ENCODE peak calls at places on chromosomes 11 and 22, in eight cellular contexts. One of them, this sample, is unnamed.

GRCh38 chr11:80173487-80174136 is 732.8 kb upstream of the TENM4 start:
- DNase-seq in activated CD8-positive, alpha-beta memory T cell treated with anti-CD3 and anti-CD28 coated beads, Interleukin-2, amount 10 ng/mL, durations not matched to agents 7 days and 5 days: no peak
- DNase-seq in cerebellum: no peak
- DNase-seq in activated naive CD4-positive, alpha-beta T cell treated with anti-CD3 and anti-CD28 coated beads for 36 hours: no peak
- DNase-seq in GM10248: no peak
- DNase-seq in pancreas: no peak
- DNase-seq in T1000: no peak
- DNase-seq in nephron progenitor cell: no peak
- DNase-seq in this sample: no peak

GRCh38 chr11:12687740-12688139 is 13.5 kb downstream of the TEAD1 start:
- DNase-seq in activated CD8-positive, alpha-beta memory T cell treated with anti-CD3 and anti-CD28 coated beads, Interleukin-2, amount 10 ng/mL, durations not matched to agents 7 days and 5 days: no peak
- DNase-seq in cerebellum: no peak
- DNase-seq in activated naive CD4-positive, alpha-beta T cell treated with anti-CD3 and anti-CD28 coated beads for 36 hours: no peak
- DNase-seq in GM10248: no peak
- DNase-seq in pancreas: no peak
- DNase-seq in T1000: no peak
- DNase-seq in nephron progenitor cell: no peak
- DNase-seq in this sample: no peak

GRCh38 chr22:42347281-42347824 is 76.9 kb upstream of the TCF20 start:
- DNase-seq in activated CD8-positive, alpha-beta memory T cell treated with anti-CD3 and anti-CD28 coated beads, Interleukin-2, amount 10 ng/mL, durations not matched to agents 7 days and 5 days: no peak
- DNase-seq in cerebellum: no peak
- DNase-seq in activated naive CD4-positive, alpha-beta T cell treated with anti-CD3 and anti-CD28 coated beads for 36 hours: no peak
- DNase-seq in GM10248: no peak
- DNase-seq in pancreas: no peak
- DNase-seq in T1000: no peak
- DNase-seq in nephron progenitor cell: peak
- DNase-seq in this sample: no peak

GRCh38 chr11:103682318-103683184 is 353.9 kb upstream of the DDI1 start:
- DNase-seq in activated CD8-positive, alpha-beta memory T cell treated with anti-CD3 and anti-CD28 coated beads, Interleukin-2, amount 10 ng/mL, durations not matched to agents 7 days and 5 days: peak
- DNase-seq in cerebellum: peak
- DNase-seq in activated naive CD4-positive, alpha-beta T cell treated with anti-CD3 and anti-CD28 coated beads for 36 hours: peak
- DNase-seq in GM10248: peak
- DNase-seq in pancreas: peak
- DNase-seq in T1000: no peak
- DNase-seq in nephron progenitor cell: peak
- DNase-seq in this sample: peak

GRCh38 chr11:116819049-116819448 is 4.1 kb downstream of the APOA4 start:
- DNase-seq in activated CD8-positive, alpha-beta memory T cell treated with anti-CD3 and anti-CD28 coated beads, Interleukin-2, amount 10 ng/mL, durations not matched to agents 7 days and 5 days: no peak
- DNase-seq in cerebellum: no peak
- DNase-seq in activated naive CD4-positive, alpha-beta T cell treated with anti-CD3 and anti-CD28 coated beads for 36 hours: no peak
- DNase-seq in GM10248: no peak
- DNase-seq in pancreas: no peak
- DNase-seq in T1000: no peak
- DNase-seq in nephron progenitor cell: no peak
- DNase-seq in this sample: no peak

GRCh38 chr11:27088353-27088752 is 47.7 kb downstream of the BBOX1 start:
- DNase-seq in activated CD8-positive, alpha-beta memory T cell treated with anti-CD3 and anti-CD28 coated beads, Interleukin-2, amount 10 ng/mL, durations not matched to agents 7 days and 5 days: no peak
- DNase-seq in cerebellum: no peak
- DNase-seq in activated naive CD4-positive, alpha-beta T cell treated with anti-CD3 and anti-CD28 coated beads for 36 hours: no peak
- DNase-seq in GM10248: no peak
- DNase-seq in pancreas: no peak
- DNase-seq in T1000: no peak
- DNase-seq in nephron progenitor cell: no peak
- DNase-seq in this sample: no peak

GRCh38 chr22:30406400-30406799 is 9.6 kb downstream of the SEC14L2 start:
- DNase-seq in activated CD8-positive, alpha-beta memory T cell treated with anti-CD3 and anti-CD28 coated beads, Interleukin-2, amount 10 ng/mL, durations not matched to agents 7 days and 5 days: no peak
- DNase-seq in cerebellum: no peak
- DNase-seq in activated naive CD4-positive, alpha-beta T cell treated with anti-CD3 and anti-CD28 coated beads for 36 hours: no peak
- DNase-seq in GM10248: no peak
- DNase-seq in pancreas: no peak
- DNase-seq in T1000: no peak
- DNase-seq in nephron progenitor cell: no peak
- DNase-seq in this sample: no peak

GRCh38 chr11:575324-575995 is 810 bp upstream of the PHRF1 start:
- DNase-seq in activated CD8-positive, alpha-beta memory T cell treated with anti-CD3 and anti-CD28 coated beads, Interleukin-2, amount 10 ng/mL, durations not matched to agents 7 days and 5 days: no peak
- DNase-seq in cerebellum: no peak
- DNase-seq in activated naive CD4-positive, alpha-beta T cell treated with anti-CD3 and anti-CD28 coated beads for 36 hours: no peak
- DNase-seq in GM10248: no peak
- DNase-seq in pancreas: peak
- DNase-seq in T1000: no peak
- DNase-seq in nephron progenitor cell: peak
- DNase-seq in this sample: no peak

GRCh38 chr22:30420401-30421178 is 5.0 kb upstream of the MTFP1 start:
- DNase-seq in activated CD8-positive, alpha-beta memory T cell treated with anti-CD3 and anti-CD28 coated beads, Interleukin-2, amount 10 ng/mL, durations not matched to agents 7 days and 5 days: no peak
- DNase-seq in cerebellum: no peak
- DNase-seq in activated naive CD4-positive, alpha-beta T cell treated with anti-CD3 and anti-CD28 coated beads for 36 hours: no peak
- DNase-seq in GM10248: no peak
- DNase-seq in pancreas: no peak
- DNase-seq in T1000: no peak
- DNase-seq in nephron progenitor cell: no peak
- DNase-seq in this sample: no peak

GRCh38 chr11:8503872-8504491 is 90.0 kb downstream of the STK33 start:
- DNase-seq in activated CD8-positive, alpha-beta memory T cell treated with anti-CD3 and anti-CD28 coated beads, Interleukin-2, amount 10 ng/mL, durations not matched to agents 7 days and 5 days: no peak
- DNase-seq in cerebellum: no peak
- DNase-seq in activated naive CD4-positive, alpha-beta T cell treated with anti-CD3 and anti-CD28 coated beads for 36 hours: no peak
- DNase-seq in GM10248: no peak
- DNase-seq in pancreas: no peak
- DNase-seq in T1000: no peak
- DNase-seq in nephron progenitor cell: no peak
- DNase-seq in this sample: no peak

GRCh38 chr11:118012083-118012669 is 26.0 kb downstream of the IL10RA start:
- DNase-seq in activated CD8-positive, alpha-beta memory T cell treated with anti-CD3 and anti-CD28 coated beads, Interleukin-2, amount 10 ng/mL, durations not matched to agents 7 days and 5 days: peak
- DNase-seq in cerebellum: no peak
- DNase-seq in activated naive CD4-positive, alpha-beta T cell treated with anti-CD3 and anti-CD28 coated beads for 36 hours: no peak
- DNase-seq in GM10248: no peak
- DNase-seq in pancreas: no peak
- DNase-seq in T1000: no peak
- DNase-seq in nephron progenitor cell: no peak
- DNase-seq in this sample: no peak

GRCh38 chr11:95877288-95877687 is 46.6 kb downstream of the MTMR2 start:
- DNase-seq in activated CD8-positive, alpha-beta memory T cell treated with anti-CD3 and anti-CD28 coated beads, Interleukin-2, amount 10 ng/mL, durations not matched to agents 7 days and 5 days: no peak
- DNase-seq in cerebellum: no peak
- DNase-seq in activated naive CD4-positive, alpha-beta T cell treated with anti-CD3 and anti-CD28 coated beads for 36 hours: peak
- DNase-seq in GM10248: no peak
- DNase-seq in pancreas: no peak
- DNase-seq in T1000: no peak
- DNase-seq in nephron progenitor cell: no peak
- DNase-seq in this sample: no peak

GRCh38 chr11:117226388-117227385 is 5.2 kb downstream of the PCSK7 start:
- DNase-seq in activated CD8-positive, alpha-beta memory T cell treated with anti-CD3 and anti-CD28 coated beads, Interleukin-2, amount 10 ng/mL, durations not matched to agents 7 days and 5 days: peak
- DNase-seq in cerebellum: peak
- DNase-seq in activated naive CD4-positive, alpha-beta T cell treated with anti-CD3 and anti-CD28 coated beads for 36 hours: peak
- DNase-seq in GM10248: peak
- DNase-seq in pancreas: no peak
- DNase-seq in T1000: peak
- DNase-seq in nephron progenitor cell: peak
- DNase-seq in this sample: no peak

GRCh38 chr11:70073881-70074371 is 4.2 kb upstream of the ANO1 start:
- DNase-seq in activated CD8-positive, alpha-beta memory T cell treated with anti-CD3 and anti-CD28 coated beads, Interleukin-2, amount 10 ng/mL, durations not matched to agents 7 days and 5 days: no peak
- DNase-seq in cerebellum: no peak
- DNase-seq in activated naive CD4-positive, alpha-beta T cell treated with anti-CD3 and anti-CD28 coated beads for 36 hours: no peak
- DNase-seq in GM10248: peak
- DNase-seq in pancreas: no peak
- DNase-seq in T1000: no peak
- DNase-seq in nephron progenitor cell: no peak
- DNase-seq in this sample: no peak

GRCh38 chr11:36763187-36763586 is 165.2 kb upstream of the RAG2 start:
- DNase-seq in activated CD8-positive, alpha-beta memory T cell treated with anti-CD3 and anti-CD28 coated beads, Interleukin-2, amount 10 ng/mL, durations not matched to agents 7 days and 5 days: no peak
- DNase-seq in cerebellum: no peak
- DNase-seq in activated naive CD4-positive, alpha-beta T cell treated with anti-CD3 and anti-CD28 coated beads for 36 hours: peak
- DNase-seq in GM10248: no peak
- DNase-seq in pancreas: no peak
- DNase-seq in T1000: no peak
- DNase-seq in nephron progenitor cell: no peak
- DNase-seq in this sample: no peak

GRCh38 chr11:59918987-59919589 is 19.1 kb upstream of the OOSP1 start:
- DNase-seq in activated CD8-positive, alpha-beta memory T cell treated with anti-CD3 and anti-CD28 coated beads, Interleukin-2, amount 10 ng/mL, durations not matched to agents 7 days and 5 days: peak
- DNase-seq in cerebellum: no peak
- DNase-seq in activated naive CD4-positive, alpha-beta T cell treated with anti-CD3 and anti-CD28 coated beads for 36 hours: peak
- DNase-seq in GM10248: peak
- DNase-seq in pancreas: peak
- DNase-seq in T1000: no peak
- DNase-seq in nephron progenitor cell: peak
- DNase-seq in this sample: no peak

GRCh38 chr11:72657356-72657755 is 16.9 kb downstream of the PDE2A start:
- DNase-seq in activated CD8-positive, alpha-beta memory T cell treated with anti-CD3 and anti-CD28 coated beads, Interleukin-2, amount 10 ng/mL, durations not matched to agents 7 days and 5 days: no peak
- DNase-seq in cerebellum: no peak
- DNase-seq in activated naive CD4-positive, alpha-beta T cell treated with anti-CD3 and anti-CD28 coated beads for 36 hours: no peak
- DNase-seq in GM10248: no peak
- DNase-seq in pancreas: no peak
- DNase-seq in T1000: no peak
- DNase-seq in nephron progenitor cell: peak
- DNase-seq in this sample: no peak

GRCh38 chr11:130313383-130314183 is 1.1 kb downstream of the ZBTB44 start:
- DNase-seq in activated CD8-positive, alpha-beta memory T cell treated with anti-CD3 and anti-CD28 coated beads, Interleukin-2, amount 10 ng/mL, durations not matched to agents 7 days and 5 days: no peak
- DNase-seq in cerebellum: peak
- DNase-seq in activated naive CD4-positive, alpha-beta T cell treated with anti-CD3 and anti-CD28 coated beads for 36 hours: no peak
- DNase-seq in GM10248: no peak
- DNase-seq in pancreas: no peak
- DNase-seq in T1000: no peak
- DNase-seq in nephron progenitor cell: no peak
- DNase-seq in this sample: no peak

GRCh38 chr11:64881476-64881875 is 3.1 kb upstream of the EHD1 start:
- DNase-seq in activated CD8-positive, alpha-beta memory T cell treated with anti-CD3 and anti-CD28 coated beads, Interleukin-2, amount 10 ng/mL, durations not matched to agents 7 days and 5 days: no peak
- DNase-seq in cerebellum: no peak
- DNase-seq in activated naive CD4-positive, alpha-beta T cell treated with anti-CD3 and anti-CD28 coated beads for 36 hours: no peak
- DNase-seq in GM10248: no peak
- DNase-seq in pancreas: no peak
- DNase-seq in T1000: no peak
- DNase-seq in nephron progenitor cell: no peak
- DNase-seq in this sample: no peak

GRCh38 chr11:33248416-33248957 is 8.7 kb upstream of the HIPK3 start:
- DNase-seq in activated CD8-positive, alpha-beta memory T cell treated with anti-CD3 and anti-CD28 coated beads, Interleukin-2, amount 10 ng/mL, durations not matched to agents 7 days and 5 days: no peak
- DNase-seq in cerebellum: no peak
- DNase-seq in activated naive CD4-positive, alpha-beta T cell treated with anti-CD3 and anti-CD28 coated beads for 36 hours: no peak
- DNase-seq in GM10248: no peak
- DNase-seq in pancreas: no peak
- DNase-seq in T1000: no peak
- DNase-seq in nephron progenitor cell: no peak
- DNase-seq in this sample: no peak

GRCh38 chr11:35980646-35981402 is 37.0 kb downstream of the LDLRAD3 start:
- DNase-seq in activated CD8-positive, alpha-beta memory T cell treated with anti-CD3 and anti-CD28 coated beads, Interleukin-2, amount 10 ng/mL, durations not matched to agents 7 days and 5 days: no peak
- DNase-seq in cerebellum: no peak
- DNase-seq in activated naive CD4-positive, alpha-beta T cell treated with anti-CD3 and anti-CD28 coated beads for 36 hours: no peak
- DNase-seq in GM10248: no peak
- DNase-seq in pancreas: no peak
- DNase-seq in T1000: no peak
- DNase-seq in nephron progenitor cell: no peak
- DNase-seq in this sample: no peak